ENCODE peak calls at places on chromosomes 13 and 19, in eight cellular contexts. P, B, X, Z, H, G, W and J are unnamed samples.

GRCh38 chr19:4391701-4392543 is 8.4 kb downstream of the SH3GL1 start:
- DNase-seq in Z (peak), B (no peak), P (no peak), X (no peak), H (peak), G (no peak), W (no peak), J (peak)

GRCh38 chr19:11931051-11931450 is 6.1 kb downstream of the ZNF700 start:
- DNase-seq in H (no peak), G (no peak), B (no peak), X (no peak), P (no peak), Z (no peak), W (no peak), J (no peak)

GRCh38 chr13:35733832-35734231 is 257.3 kb upstream of the MAB21L1 start:
- DNase-seq in H (no peak), G (no peak), P (no peak), W (no peak), B (no peak), Z (peak), X (no peak), J (no peak)

GRCh38 chr13:33612641-33613638 is 205.0 kb upstream of the RFC3 start:
- DNase-seq in B (no peak), X (no peak), G (no peak), P (no peak), Z (no peak), H (no peak), W (no peak), J (no peak)

GRCh38 chr19:17544418-17544817 is 11.0 kb upstream of the COLGALT1 start:
- DNase-seq in X (no peak), Z (no peak), W (no peak), G (no peak), B (no peak), P (no peak), H (no peak), J (no peak)

GRCh38 chr19:31749231-31749630 is 400.0 kb upstream of the TSHZ3 start:
- DNase-seq in P (no peak), H (no peak), Z (no peak), B (no peak), G (no peak), X (no peak), W (no peak), J (no peak)

GRCh38 chr19:56308792-56309191 is 5.8 kb downstream of the ZSCAN5A start:
- DNase-seq in W (no peak), H (no peak), Z (no peak), B (no peak), X (no peak), P (no peak), G (no peak), J (no peak)

GRCh38 chr13:33560722-33561121 is 257.2 kb upstream of the RFC3 start:
- DNase-seq in G (no peak), Z (peak), H (no peak), W (no peak), X (no peak), P (no peak), B (no peak), J (no peak)

GRCh38 chr19:3721900-3722442 is 13.8 kb downstream of the TJP3 start:
- DNase-seq in G (no peak), B (no peak), W (no peak), P (no peak), Z (no peak), H (no peak), X (no peak), J (no peak)

GRCh38 chr19:38868551-38868950 is 9.5 kb downstream of the RINL start:
- DNase-seq in B (no peak), Z (no peak), X (no peak), W (no peak), P (no peak), H (no peak), G (no peak), J (no peak)

GRCh38 chr19:30163663-30164062 is 208.5 kb upstream of the ZNF536 start:
- DNase-seq in P (no peak), H (no peak), X (no peak), G (no peak), B (no peak), Z (no peak), W (no peak), J (no peak)

GRCh38 chr19:15623711-15624318 is 8.8 kb downstream of the CYP4F8 start:
- DNase-seq in B (no peak), W (no peak), X (no peak), P (no peak), G (no peak), H (no peak), Z (no peak), J (peak)

DNA sequence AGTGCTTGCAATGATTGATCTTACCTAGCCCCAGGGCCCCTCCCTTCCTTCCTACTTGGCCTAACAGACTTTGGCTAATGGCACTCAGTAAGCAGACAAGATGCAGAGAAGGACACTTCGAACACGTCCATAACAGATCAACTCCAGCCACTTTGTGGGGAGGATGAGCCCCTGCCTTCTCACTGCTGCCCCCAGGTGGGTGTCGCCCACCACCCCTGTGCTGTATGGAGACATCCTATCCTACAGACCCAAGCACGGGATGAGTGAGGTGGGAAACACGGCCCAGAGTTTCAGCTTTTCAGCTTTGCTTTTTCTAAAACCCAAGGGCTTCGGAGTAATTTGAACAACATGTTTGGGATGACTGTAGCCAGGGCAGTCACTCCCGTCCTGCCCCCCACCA is 5.5 kb downstream of the SLC7A1 start:
- DNase-seq in Z (no peak), X (no peak), W (no peak), P (no peak), B (no peak), H (no peak), G (no peak), J (no peak)
- TF ChIP-seq CTCF in Z (no peak), X (no peak), W (no peak), P (peak), B (no peak), H (peak), G (peak), J (peak)

DNA sequence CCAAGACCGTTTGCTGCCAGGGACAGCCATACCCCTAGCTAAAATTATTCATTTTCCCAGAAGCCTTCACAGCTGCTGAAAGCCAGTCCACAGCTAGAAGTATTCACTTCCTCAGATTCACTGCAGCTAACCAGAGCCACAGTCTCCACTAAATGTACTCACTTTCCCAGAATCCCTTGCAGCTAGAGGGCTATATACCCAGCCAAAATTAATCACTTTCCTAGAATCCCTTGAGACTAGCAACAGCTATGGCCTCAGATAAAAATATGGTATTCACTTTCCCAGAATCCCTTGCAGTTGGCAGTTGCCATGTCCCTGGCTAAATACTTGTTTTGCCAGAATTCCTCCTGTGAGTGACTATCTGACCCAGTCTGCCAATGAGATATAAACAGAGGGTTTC is 13.8 kb upstream of the MEIS3 start:
- DNase-seq in H (no peak), P (no peak), X (no peak), B (no peak), G (no peak), W (no peak), Z (no peak), J (no peak)
- TF ChIP-seq CTCF in H (no peak), P (no peak), X (no peak), B (no peak), G (no peak), W (no peak), Z (no peak), J (no peak)

GRCh38 chr13:28100149-28101121 is at the start of gene FLT3:
- DNase-seq in X (peak), W (no peak), P (no peak), Z (peak), H (peak), B (peak), G (peak), J (peak)

GRCh38 chr13:28093871-28094270 is 6.5 kb downstream of the FLT3 start:
- DNase-seq in W (no peak), X (no peak), Z (no peak), H (no peak), B (no peak), P (no peak), G (no peak), J (no peak)

GRCh38 chr13:28094311-28094710 is 6.1 kb downstream of the FLT3 start:
- DNase-seq in X (no peak), Z (no peak), H (no peak), P (no peak), B (no peak), G (no peak), W (no peak), J (no peak)

GRCh38 chr13:28097503-28097902 is 2.9 kb downstream of the FLT3 start:
- DNase-seq in B (no peak), H (no peak), P (no peak), X (no peak), Z (no peak), G (no peak), W (no peak), J (no peak)

DNA sequence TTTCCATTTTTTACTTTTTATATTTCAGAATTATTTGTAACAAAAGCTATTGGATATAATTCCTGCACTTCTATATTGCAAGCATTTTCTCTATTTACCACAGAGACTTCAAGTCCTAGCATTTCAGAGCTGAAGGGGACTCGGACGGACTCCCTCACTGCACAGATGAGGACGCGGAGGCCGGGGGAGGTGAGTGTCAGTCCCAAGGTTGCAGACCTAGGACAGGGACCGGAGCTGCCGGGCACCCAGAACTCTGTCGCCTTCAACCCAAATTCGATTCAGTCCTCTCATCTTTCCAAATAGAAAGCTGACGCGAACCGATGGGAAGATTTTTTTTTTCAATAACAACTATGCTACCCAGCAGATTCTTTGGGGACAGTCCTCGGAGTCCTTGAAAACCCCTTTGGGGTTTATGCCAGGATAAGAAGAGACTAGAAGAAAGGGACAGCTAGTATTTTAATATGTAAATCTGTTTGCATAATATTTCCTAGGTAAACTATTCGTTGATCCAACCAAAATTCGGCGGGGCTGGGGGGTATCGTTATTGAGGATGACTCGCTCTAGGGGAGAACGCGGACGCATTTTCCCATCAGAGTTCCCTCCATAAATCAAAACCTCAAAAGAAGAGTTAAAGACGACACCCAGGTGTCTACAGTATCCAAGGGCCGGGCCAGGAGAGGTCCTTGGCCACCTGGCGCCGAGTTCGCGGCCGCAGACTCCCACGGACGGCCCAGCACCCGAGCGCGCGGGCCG is 804 bp downstream of the FLT3 start:
- DNase-seq in H (no peak), P (no peak), Z (no peak), B (no peak), X (no peak), G (no peak), W (no peak), J (peak)
- TF ChIP-seq CTCF in H (no peak), P (no peak), Z (no peak), B (no peak), X (no peak), G (no peak), W (no peak), J (no peak)

DNA sequence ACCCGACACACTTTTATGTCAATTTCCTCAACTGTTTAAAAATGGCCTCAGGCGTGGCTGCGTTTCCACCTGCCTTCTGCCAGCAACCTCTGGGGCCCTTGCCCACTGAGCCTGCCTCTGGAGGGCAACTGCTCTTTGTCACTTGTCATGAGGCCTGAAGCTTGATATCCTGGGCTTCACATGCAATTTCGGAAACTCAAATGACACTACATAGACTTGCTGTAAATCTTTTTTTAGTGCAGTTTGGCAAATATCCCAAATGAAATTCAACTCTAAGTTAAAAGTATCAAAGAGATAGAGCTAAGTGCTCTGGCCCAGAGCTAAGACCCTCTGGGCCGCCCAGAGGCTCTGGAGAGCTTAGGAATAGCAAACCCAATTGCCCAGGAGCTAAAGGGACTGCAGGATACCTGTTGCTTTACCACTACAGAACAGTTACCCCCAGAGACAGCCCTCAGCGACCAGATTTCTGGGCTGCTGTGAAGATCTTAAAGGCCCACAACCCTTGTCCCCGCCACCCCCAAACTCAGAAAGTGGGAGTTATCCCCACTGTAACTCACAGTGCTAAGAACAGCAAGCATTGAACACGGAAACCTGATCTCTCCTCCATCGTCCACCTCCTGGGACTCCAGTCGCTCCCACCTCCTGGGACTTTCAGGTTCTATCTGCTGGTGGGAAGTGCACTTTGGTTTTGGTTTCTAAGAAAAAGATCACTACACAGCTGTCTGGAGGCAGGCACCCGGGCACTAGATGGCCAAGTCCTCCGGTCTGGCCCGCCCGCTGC is 19.4 kb downstream of the GJA3 start:
- DNase-seq in H (no peak), B (no peak), G (no peak), P (no peak), X (no peak), W (no peak), Z (no peak), J (peak)
- TF ChIP-seq CTCF in H (no peak), B (no peak), G (no peak), P (no peak), X (no peak), W (no peak), Z (no peak), J (no peak)

DNA sequence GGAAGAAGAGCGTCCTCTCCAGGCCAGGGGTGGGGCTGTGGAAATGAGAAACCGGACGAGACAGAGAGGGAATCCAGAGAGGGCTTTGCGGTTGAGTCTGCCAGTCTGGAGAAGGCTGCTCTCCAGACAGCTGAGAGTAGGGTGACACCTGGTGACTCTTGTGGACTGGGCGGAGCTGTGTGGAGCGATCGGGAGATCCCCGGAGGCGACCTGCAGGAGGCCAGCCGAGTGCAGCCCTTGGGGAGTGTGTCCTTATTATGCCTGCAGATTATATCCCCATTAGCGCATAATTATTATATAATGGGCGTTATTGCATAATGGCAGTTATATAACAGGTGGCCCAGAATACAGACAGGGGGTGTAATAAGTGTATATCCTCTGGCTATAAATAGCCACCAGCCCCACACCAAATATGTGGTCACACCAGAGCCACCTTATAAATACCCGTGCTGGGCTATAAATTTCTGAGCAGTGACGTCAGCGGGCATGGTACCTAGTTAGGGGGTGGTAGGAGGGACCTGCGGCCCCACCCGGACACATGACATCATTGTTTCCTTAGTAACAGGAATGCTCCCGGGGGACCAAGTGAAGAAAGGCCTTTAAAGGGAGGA is 41.2 kb downstream of the NFIX start:
- DNase-seq in H (peak), X (peak), B (peak), P (no peak), G (no peak), W (no peak), Z (peak), J (no peak)
- TF ChIP-seq CTCF in H (peak), X (no peak), B (no peak), P (no peak), G (no peak), W (no peak), Z (no peak), J (no peak)

GRCh38 chr19:52691737-52692136 is 43.1 kb downstream of the ZNF611 start:
- DNase-seq in B (no peak), Z (no peak), W (no peak), P (no peak), H (no peak), X (no peak), G (no peak), J (no peak)
- TF ChIP-seq CTCF in B (no peak), Z (no peak), W (no peak), P (no peak), H (no peak), X (no peak), G (no peak), J (no peak)

DNA sequence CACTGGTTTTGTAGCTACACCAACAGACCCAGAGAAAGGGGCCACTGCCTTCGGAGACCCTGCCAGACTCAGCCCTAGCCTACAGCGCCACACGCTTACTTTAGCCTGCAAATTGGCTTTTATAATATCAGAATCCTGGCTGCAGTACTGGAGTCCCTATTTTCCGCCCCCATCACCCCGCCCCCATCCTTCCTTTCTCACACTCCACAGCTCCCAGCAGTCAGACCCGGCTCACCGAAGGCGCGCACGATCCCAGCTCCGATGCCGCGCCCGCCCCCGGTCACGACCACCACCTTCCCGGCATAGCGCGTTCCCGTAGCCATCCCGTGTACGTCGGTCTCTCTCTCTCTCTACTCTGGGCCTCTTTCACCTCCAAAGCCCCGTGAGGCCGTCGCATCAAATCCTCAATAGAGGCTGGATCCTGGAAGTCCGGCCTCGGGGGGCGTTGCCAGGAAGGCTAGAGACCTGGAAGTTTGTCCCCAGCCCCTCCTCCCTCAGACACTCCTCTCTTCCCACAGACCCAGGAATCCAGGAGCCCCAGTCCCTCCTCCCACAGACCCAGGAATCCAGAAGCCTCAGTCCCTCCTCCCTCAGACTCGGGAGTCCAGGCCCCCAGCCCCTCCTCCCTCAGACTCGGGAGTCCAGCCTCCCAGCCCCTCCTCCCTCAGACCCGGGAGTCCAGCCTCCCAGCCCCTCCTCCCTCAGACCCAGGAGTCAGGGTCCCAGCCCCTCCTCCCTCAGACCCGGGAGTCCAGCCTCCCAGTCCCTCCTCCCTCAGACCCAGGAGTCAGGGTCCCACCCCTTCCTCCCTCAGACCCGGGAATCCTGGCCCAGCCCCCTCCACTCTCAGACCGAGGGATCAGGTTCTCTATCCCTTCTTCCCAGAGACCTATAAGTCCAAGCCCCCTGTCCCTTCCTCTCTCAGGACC is at the start of gene HSD17B14:
- DNase-seq in G (peak), Z (peak), X (no peak), P (no peak), W (no peak), H (peak), B (no peak), J (no peak)
- TF ChIP-seq CTCF in G (peak), Z (no peak), X (peak), P (no peak), W (no peak), H (no peak), B (no peak), J (no peak)

GRCh38 chr13:106616729-106617128 is 48.8 kb upstream of the ARGLU1 start:
- DNase-seq in G (no peak), Z (no peak), P (no peak), X (peak), H (no peak), B (no peak), W (no peak), J (no peak)

GRCh38 chr13:106621833-106622232 is 53.9 kb upstream of the ARGLU1 start:
- DNase-seq in G (no peak), X (no peak), Z (no peak), W (no peak), P (no peak), B (no peak), H (no peak), J (no peak)

GRCh38 chr13:106617561-106617960 is 49.6 kb upstream of the ARGLU1 start:
- DNase-seq in X (no peak), B (no peak), H (peak), W (no peak), Z (peak), G (no peak), P (no peak), J (no peak)

GRCh38 chr13:106623799-106624198 is 55.9 kb upstream of the ARGLU1 start:
- DNase-seq in G (no peak), P (no peak), Z (no peak), W (no peak), X (no peak), H (no peak), B (no peak), J (no peak)

GRCh38 chr13:106619688-106620555 is 52.0 kb upstream of the ARGLU1 start:
- DNase-seq in X (peak), W (no peak), P (peak), G (no peak), B (no peak), H (peak), Z (peak), J (no peak)
- TF ChIP-seq CTCF in X (peak), W (peak), P (peak), G (peak), B (peak), H (peak), Z (peak), J (peak)

GRCh38 chr19:35351441-35352176 is 3.9 kb downstream of the FFAR1 start:
- DNase-seq in B (no peak), H (no peak), X (no peak), W (no peak), P (no peak), G (no peak), Z (no peak), J (no peak)

GRCh38 chr19:35352448-35353304 is 5.0 kb downstream of the FFAR1 start:
- DNase-seq in B (peak), W (peak), P (peak), Z (peak), X (peak), H (peak), G (peak), J (no peak)

GRCh38 chr19:35352177-35352447 is 4.4 kb downstream of the FFAR1 start:
- DNase-seq in Z (no peak), B (no peak), W (no peak), P (no peak), X (no peak), H (no peak), G (no peak), J (no peak)

GRCh38 chr19:35354898-35355297 is 3.4 kb upstream of the FFAR3 start:
- DNase-seq in G (no peak), W (no peak), P (no peak), X (no peak), H (no peak), Z (no peak), B (no peak), J (no peak)

GRCh38 chr19:35353635-35354034 is 4.6 kb upstream of the FFAR3 start:
- DNase-seq in G (no peak), H (no peak), X (no peak), P (no peak), Z (no peak), B (no peak), W (no peak), J (no peak)
- TF ChIP-seq CTCF in G (no peak), H (no peak), X (no peak), P (no peak), Z (no peak), B (no peak), W (no peak), J (no peak)